ENCODE peak calls at places on chromosomes 5 and 9, in four cellular contexts. X, A, H and Q are unnamed samples.

GRCh38 chr5:159631001-159631400 is 285.3 kb upstream of the ADRA1B start:
- DNase-seq in A (no peak), X (no peak), H (no peak), Q (no peak)

GRCh38 chr5:13250450-13251291 is 693.8 kb downstream of the DNAH5 start:
- DNase-seq in A (no peak), X (no peak), H (peak; percentile 27), Q (no peak)

GRCh38 chr9:87813119-87813463 is 69.6 kb upstream of the SPATA31E1 start:
- DNase-seq in A (no peak), H (no peak), X (no peak), Q (no peak)

GRCh38 chr9:35519697-35520403 is 29.9 kb downstream of the RUSC2 start:
- DNase-seq in H (no peak), A (no peak), X (no peak), Q (no peak)

GRCh38 chr5:36066540-36067210 is at the start of gene UGT3A2:
- DNase-seq in H (no peak), A (no peak), X (no peak), Q (no peak)

GRCh38 chr9:133715866-133716563 is 22.1 kb downstream of the SARDH start:
- DNase-seq in H (no peak), X (no peak), A (no peak), Q (no peak)

GRCh38 chr9:135898634-135899407 is 8.5 kb downstream of the CAMSAP1 start:
- DNase-seq in X (no peak), H (no peak), A (peak; percentile 95), Q (no peak)

GRCh38 chr5:159449925-159450324 is 119.6 kb upstream of the IL12B start:
- DNase-seq in H (no peak), A (no peak), X (no peak), Q (no peak)

GRCh38 chr9:77679088-77679487 is 31.0 kb upstream of the GNA14 start:
- DNase-seq in H (no peak), A (no peak), X (no peak), Q (no peak)

GRCh38 chr9:4836676-4837075 is 43.9 kb downstream of the RCL1 start:
- DNase-seq in A (no peak), X (no peak), H (no peak), Q (no peak)

GRCh38 chr9:126722922-126723806 is 81.7 kb upstream of the ZBTB43 start:
- DNase-seq in X (peak; percentile 47), H (peak; percentile 85), A (no peak), Q (no peak)

GRCh38 chr9:87641067-87641466 is 84.9 kb upstream of the CTSL start:
- DNase-seq in H (no peak), X (no peak), A (no peak), Q (no peak)

GRCh38 chr9:92055624-92056023 is 59.6 kb downstream of the SPTLC1 start:
- DNase-seq in A (no peak), X (no peak), H (no peak), Q (no peak)

GRCh38 chr5:139605887-139606286 is 42.3 kb upstream of the CXXC5 start:
- DNase-seq in X (no peak), H (peak; percentile 25), A (no peak), Q (no peak)

GRCh38 chr9:70479880-70480291 is 65.4 kb upstream of the KLF9 start:
- DNase-seq in A (no peak), H (no peak), X (peak; percentile 57), Q (no peak)

GRCh38 chr9:135669616-135670285 is 6.6 kb downstream of the LCN9 start:
- DNase-seq in A (no peak), X (no peak), H (peak; percentile 14), Q (no peak)

GRCh38 chr9:136508729-136509500 is 26.1 kb upstream of the SEC16A start:
- DNase-seq in A (no peak), X (no peak), H (no peak), Q (no peak)

GRCh38 chr5:113022661-113023060 is 46.1 kb downstream of the DCP2 start:
- DNase-seq in A (no peak), X (no peak), H (no peak), Q (no peak)

DNA sequence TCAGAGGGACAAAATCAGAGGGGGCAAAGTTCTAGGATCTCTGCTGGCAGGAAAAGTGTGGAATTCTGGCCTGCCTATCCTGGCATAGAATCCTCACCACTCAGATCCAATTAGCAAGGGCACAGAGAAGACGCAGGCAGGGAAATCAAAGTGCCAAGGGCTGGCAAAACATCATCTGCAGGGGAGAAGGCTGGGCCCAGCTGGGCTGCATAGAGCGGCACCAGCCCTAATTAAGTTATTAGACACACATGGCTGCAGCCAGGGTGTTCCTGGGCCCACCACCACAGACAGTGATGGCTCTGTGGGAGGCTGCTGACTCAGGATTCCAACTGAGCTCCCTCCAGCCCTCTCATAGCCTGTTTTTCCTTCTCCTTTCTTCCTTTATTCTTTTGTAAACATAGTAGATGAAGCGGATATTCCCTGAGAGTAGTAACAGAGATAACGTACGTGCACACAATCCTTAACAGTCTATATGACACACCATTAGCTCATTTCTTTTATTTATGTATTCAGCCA is 236.2 kb downstream of the ASTN2 start:
- DNase-seq in A (no peak), H (no peak), X (no peak), Q (no peak)
- TF ChIP-seq CTCF in A (no peak), H (no peak), X (no peak), Q (no peak)

GRCh38 chr5:151495330-151495729 is 47.9 kb downstream of the SLC36A1 start:
- DNase-seq in A (no peak), X (no peak), H (no peak), Q (no peak)

GRCh38 chr5:151497391-151498002 is 50.1 kb downstream of the SLC36A1 start:
- DNase-seq in X (no peak), A (no peak), H (no peak), Q (no peak)

GRCh38 chr5:151496041-151496484 is 48.7 kb downstream of the SLC36A1 start:
- DNase-seq in H (no peak), A (no peak), X (no peak), Q (no peak)

GRCh38 chr5:151498395-151499155 is 51.2 kb downstream of the SLC36A1 start:
- DNase-seq in X (no peak), H (no peak), A (no peak), Q (no peak)

GRCh38 chr5:151499636-151500035 is 52.2 kb downstream of the SLC36A1 start:
- DNase-seq in A (no peak), X (no peak), H (no peak), Q (no peak)
- TF ChIP-seq CTCF in A (no peak), X (no peak), H (no peak), Q (no peak)

GRCh38 chr5:37773809-37774208 is 66.0 kb downstream of the GDNF start:
- DNase-seq in H (no peak), X (no peak), A (no peak), Q (no peak)

GRCh38 chr5:37772255-37772654 is 67.6 kb downstream of the GDNF start:
- DNase-seq in A (no peak), H (no peak), X (no peak), Q (no peak)

GRCh38 chr5:37776826-37777225 is 63.0 kb downstream of the GDNF start:
- DNase-seq in A (no peak), H (no peak), X (no peak), Q (no peak)

GRCh38 chr5:37777472-37778135 is 62.2 kb downstream of the GDNF start:
- DNase-seq in X (no peak), A (no peak), H (no peak), Q (no peak)

GRCh38 chr5:37774912-37775483 is 64.8 kb downstream of the GDNF start:
- DNase-seq in H (no peak), A (no peak), X (no peak), Q (no peak)
- TF ChIP-seq CTCF in H (peak; percentile 12), A (peak; percentile 66), X (peak; percentile 40), Q (peak; percentile 88)

DNA sequence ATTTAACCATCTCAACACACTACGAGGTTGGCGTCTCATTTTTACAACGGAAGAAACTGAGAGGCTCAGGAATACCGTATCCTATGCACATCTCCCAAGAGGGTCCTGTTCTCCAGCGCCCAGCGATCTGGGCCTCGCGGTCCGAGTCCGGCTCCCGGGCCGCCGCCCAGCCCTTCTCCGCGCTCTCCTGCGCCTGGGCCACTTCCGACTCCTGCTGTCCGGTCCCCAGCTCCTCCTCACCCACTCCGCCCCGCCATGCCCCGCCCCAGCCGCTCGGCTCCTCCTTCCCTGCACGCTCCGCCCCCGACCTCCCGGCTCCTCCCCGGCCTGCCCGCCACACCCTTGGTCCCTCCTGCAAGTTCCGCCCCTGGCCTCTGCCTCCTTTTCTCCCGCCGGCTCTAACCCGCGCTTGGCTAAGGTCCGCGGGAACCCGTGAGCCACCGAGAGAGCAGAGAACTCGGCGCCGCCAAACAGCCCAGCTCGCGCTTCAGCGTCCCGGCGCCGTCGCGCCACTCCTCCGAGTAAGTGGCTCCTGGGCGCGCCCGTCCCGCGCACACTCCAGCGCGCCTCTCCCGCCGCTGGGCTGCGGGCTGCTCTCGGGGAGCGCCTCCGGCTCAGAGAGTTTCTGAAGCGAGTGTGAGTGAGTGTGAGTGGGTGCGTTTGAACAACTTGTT is 87.3 kb upstream of the TNFAIP8 start:
- DNase-seq in X (peak; percentile 98), A (peak; percentile 66), H (peak; percentile 96), Q (peak; percentile 95)
- TF ChIP-seq CTCF in X (no peak), A (no peak), H (no peak), Q (no peak)

GRCh38 chr5:57383093-57383861 is 99.3 kb downstream of the ACTBL2 start:
- DNase-seq in X (peak; percentile 33), H (no peak), A (peak; percentile 91), Q (no peak)
- TF ChIP-seq CTCF in X (no peak), H (no peak), A (peak; percentile 63), Q (no peak)

GRCh38 chr5:59587489-59588337 is 305.8 kb downstream of the PDE4D start:
- DNase-seq in H (no peak), A (no peak), X (peak; percentile 61), Q (peak; percentile 60)
- TF ChIP-seq CTCF in H (no peak), A (peak; percentile 27), X (no peak), Q (no peak)

GRCh38 chr5:61352612-61353156 is 20.6 kb downstream of the ZSWIM6 start:
- DNase-seq in A (no peak), H (no peak), X (no peak), Q (no peak)
- TF ChIP-seq CTCF in A (no peak), H (no peak), X (no peak), Q (no peak)

GRCh38 chr5:157671592-157672330 is 428 bp downstream of the C5orf52 start:
- DNase-seq in A (no peak), H (no peak), X (no peak), Q (no peak)
- TF ChIP-seq CTCF in A (no peak), H (no peak), X (no peak), Q (no peak)